ENCODE peak calls at places on chromosomes 6 and 20, in five cellular contexts. One of them, this sample, is unnamed.

GRCh38 chr20:17972121-17972520 is 3.3 kb downstream of the MGME1 start:
- DNase-seq in endothelial cell: no peak
- DNase-seq in astrocyte of the spinal cord: peak
- DNase-seq in GM06990: no peak
- DNase-seq in neural progenitor cell: no peak
- DNase-seq in this sample: no peak

GRCh38 chr6:156167289-156168076 is 609.7 kb upstream of the ARID1B start:
- DNase-seq in endothelial cell: no peak
- DNase-seq in astrocyte of the spinal cord: peak
- DNase-seq in GM06990: no peak
- DNase-seq in neural progenitor cell: no peak
- DNase-seq in this sample: no peak

GRCh38 chr6:104682722-104683643 is 176.7 kb downstream of the HACE1 start:
- DNase-seq in endothelial cell: peak
- DNase-seq in astrocyte of the spinal cord: peak
- DNase-seq in GM06990: peak
- DNase-seq in neural progenitor cell: peak
- DNase-seq in this sample: peak

GRCh38 chr20:49408705-49409104 is 73.8 kb downstream of the KCNB1 start:
- DNase-seq in endothelial cell: no peak
- DNase-seq in astrocyte of the spinal cord: no peak
- DNase-seq in GM06990: no peak
- DNase-seq in neural progenitor cell: no peak
- DNase-seq in this sample: no peak

GRCh38 chr6:99521557-99522286 is 6.5 kb upstream of the USP45 start:
- DNase-seq in endothelial cell: no peak
- DNase-seq in astrocyte of the spinal cord: peak
- DNase-seq in GM06990: no peak
- DNase-seq in neural progenitor cell: peak
- DNase-seq in this sample: no peak

GRCh38 chr6:20827798-20828197 is 293.5 kb downstream of the CDKAL1 start:
- DNase-seq in endothelial cell: no peak
- DNase-seq in astrocyte of the spinal cord: peak
- DNase-seq in GM06990: no peak
- DNase-seq in neural progenitor cell: no peak
- DNase-seq in this sample: no peak

GRCh38 chr6:65776332-65776731 is 69.3 kb upstream of the EYS start:
- DNase-seq in endothelial cell: no peak
- DNase-seq in astrocyte of the spinal cord: no peak
- DNase-seq in GM06990: no peak
- DNase-seq in neural progenitor cell: peak
- DNase-seq in this sample: no peak

GRCh38 chr20:24836900-24837299 is 112.2 kb upstream of the CST7 start:
- DNase-seq in endothelial cell: no peak
- DNase-seq in astrocyte of the spinal cord: no peak
- DNase-seq in GM06990: no peak
- DNase-seq in neural progenitor cell: peak
- DNase-seq in this sample: no peak

GRCh38 chr20:12056836-12057235 is 139.1 kb downstream of the BTBD3 start:
- DNase-seq in endothelial cell: no peak
- DNase-seq in astrocyte of the spinal cord: no peak
- DNase-seq in GM06990: no peak
- DNase-seq in neural progenitor cell: peak
- DNase-seq in this sample: no peak

GRCh38 chr6:136123464-136123863 is 126.6 kb downstream of the MTFR2 start:
- DNase-seq in endothelial cell: no peak
- DNase-seq in astrocyte of the spinal cord: no peak
- DNase-seq in GM06990: no peak
- DNase-seq in neural progenitor cell: no peak
- DNase-seq in this sample: no peak

GRCh38 chr6:110448846-110449544 is 27.4 kb downstream of the SLC22A16 start:
- DNase-seq in endothelial cell: no peak
- DNase-seq in astrocyte of the spinal cord: no peak
- DNase-seq in GM06990: no peak
- DNase-seq in neural progenitor cell: no peak
- DNase-seq in this sample: no peak

GRCh38 chr6:74091794-74092157 is 395.8 kb downstream of the CD109 start:
- DNase-seq in endothelial cell: no peak
- DNase-seq in astrocyte of the spinal cord: no peak
- DNase-seq in GM06990: no peak
- DNase-seq in neural progenitor cell: no peak
- DNase-seq in this sample: no peak

GRCh38 chr6:10259676-10260075 is 155.2 kb downstream of the TFAP2A start:
- DNase-seq in endothelial cell: no peak
- DNase-seq in astrocyte of the spinal cord: no peak
- DNase-seq in GM06990: no peak
- DNase-seq in neural progenitor cell: no peak
- DNase-seq in this sample: no peak

GRCh38 chr6:42932412-42932811 is 3.1 kb downstream of the CNPY3 start:
- DNase-seq in endothelial cell: no peak
- DNase-seq in astrocyte of the spinal cord: no peak
- DNase-seq in GM06990: no peak
- DNase-seq in neural progenitor cell: no peak
- DNase-seq in this sample: no peak

DNA sequence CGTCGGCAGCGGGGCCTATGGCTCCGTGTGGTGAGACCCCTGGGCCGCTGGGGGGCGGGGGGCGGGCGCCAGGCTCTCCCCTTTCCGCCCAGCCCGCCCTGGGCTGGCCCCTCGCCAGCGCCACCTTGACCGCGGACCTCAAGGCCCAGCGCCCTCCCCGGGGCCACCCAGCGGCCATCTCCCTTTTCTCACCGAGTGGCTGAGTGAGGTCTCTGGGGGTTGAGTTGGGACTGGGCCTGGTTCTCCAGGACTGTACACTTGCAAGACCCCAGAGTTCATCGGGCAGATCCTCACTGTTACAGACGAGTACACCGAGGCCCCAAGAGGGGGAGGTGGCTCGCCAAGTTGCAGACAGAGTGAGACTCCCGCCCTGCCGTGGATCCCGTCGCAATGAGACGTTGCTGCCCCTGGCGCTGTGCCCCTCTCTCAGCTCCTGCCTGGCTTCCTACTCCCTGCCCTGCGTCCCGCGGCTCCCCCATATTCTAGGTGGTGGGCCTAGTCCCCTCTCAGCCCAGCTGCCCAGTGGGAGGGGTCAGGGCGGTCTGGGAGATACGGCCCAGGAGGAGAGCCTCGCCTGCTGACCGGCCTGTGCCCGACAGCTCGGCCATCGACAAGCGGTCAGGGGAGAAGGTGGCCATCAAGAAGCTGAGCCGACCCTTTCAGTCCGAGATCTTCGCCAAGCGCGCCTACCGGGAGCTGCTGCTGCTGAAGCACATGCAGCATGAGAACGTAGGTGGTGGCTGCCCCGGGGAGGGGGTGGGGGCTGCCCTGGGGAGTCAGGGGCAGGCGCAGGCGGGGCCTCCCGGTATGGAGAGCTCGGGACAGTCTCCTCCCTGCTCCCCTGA is 581 bp downstream of the MAPK13 start:
- DNase-seq in endothelial cell: no peak
- DNase-seq in astrocyte of the spinal cord: no peak
- DNase-seq in GM06990: peak
- DNase-seq in neural progenitor cell: peak
- DNase-seq in this sample: no peak
- TF ChIP-seq CTCF in endothelial cell: no peak
- TF ChIP-seq CTCF in astrocyte of the spinal cord: no peak
- TF ChIP-seq CTCF in GM06990: no peak
- TF ChIP-seq CTCF in neural progenitor cell: peak
- TF ChIP-seq CTCF in this sample: no peak

GRCh38 chr6:19549109-19549508 is 288.1 kb upstream of the ID4 start:
- DNase-seq in endothelial cell: no peak
- DNase-seq in astrocyte of the spinal cord: no peak
- DNase-seq in GM06990: no peak
- DNase-seq in neural progenitor cell: no peak
- DNase-seq in this sample: no peak
- TF ChIP-seq CTCF in endothelial cell: no peak
- TF ChIP-seq CTCF in astrocyte of the spinal cord: peak
- TF ChIP-seq CTCF in GM06990: no peak
- TF ChIP-seq CTCF in neural progenitor cell: no peak
- TF ChIP-seq CTCF in this sample: no peak

GRCh38 chr6:142613981-142614380 is 312.2 kb downstream of the ADGRG6 start:
- DNase-seq in endothelial cell: no peak
- DNase-seq in astrocyte of the spinal cord: no peak
- DNase-seq in GM06990: no peak
- DNase-seq in neural progenitor cell: no peak
- DNase-seq in this sample: no peak
- TF ChIP-seq CTCF in endothelial cell: no peak
- TF ChIP-seq CTCF in astrocyte of the spinal cord: no peak
- TF ChIP-seq CTCF in GM06990: no peak
- TF ChIP-seq CTCF in neural progenitor cell: no peak
- TF ChIP-seq CTCF in this sample: no peak

GRCh38 chr20:36479938-36480337 is 61.4 kb upstream of the MYL9 start:
- DNase-seq in endothelial cell: no peak
- DNase-seq in astrocyte of the spinal cord: no peak
- DNase-seq in GM06990: no peak
- DNase-seq in neural progenitor cell: no peak
- DNase-seq in this sample: no peak

GRCh38 chr20:36480456-36481048 is 60.8 kb upstream of the MYL9 start:
- DNase-seq in endothelial cell: no peak
- DNase-seq in astrocyte of the spinal cord: no peak
- DNase-seq in GM06990: no peak
- DNase-seq in neural progenitor cell: no peak
- DNase-seq in this sample: no peak

GRCh38 chr20:36482044-36482473 is 59.3 kb upstream of the MYL9 start:
- DNase-seq in endothelial cell: no peak
- DNase-seq in astrocyte of the spinal cord: no peak
- DNase-seq in GM06990: no peak
- DNase-seq in neural progenitor cell: no peak
- DNase-seq in this sample: no peak

GRCh38 chr20:36483205-36483918 is 58.0 kb upstream of the MYL9 start:
- DNase-seq in endothelial cell: no peak
- DNase-seq in astrocyte of the spinal cord: no peak
- DNase-seq in GM06990: no peak
- DNase-seq in neural progenitor cell: no peak
- DNase-seq in this sample: no peak

GRCh38 chr20:36481380-36482043 is 59.8 kb upstream of the MYL9 start:
- DNase-seq in endothelial cell: no peak
- DNase-seq in astrocyte of the spinal cord: no peak
- DNase-seq in GM06990: no peak
- DNase-seq in neural progenitor cell: no peak
- DNase-seq in this sample: no peak
- TF ChIP-seq CTCF in endothelial cell: peak
- TF ChIP-seq CTCF in astrocyte of the spinal cord: no peak
- TF ChIP-seq CTCF in GM06990: no peak
- TF ChIP-seq CTCF in neural progenitor cell: peak
- TF ChIP-seq CTCF in this sample: no peak

GRCh38 chr6:48086187-48086586 is 24.8 kb downstream of the PTCHD4 start:
- DNase-seq in endothelial cell: no peak
- DNase-seq in astrocyte of the spinal cord: no peak
- DNase-seq in GM06990: no peak
- DNase-seq in neural progenitor cell: no peak
- DNase-seq in this sample: no peak

GRCh38 chr6:48084201-48084600 is 26.8 kb downstream of the PTCHD4 start:
- DNase-seq in endothelial cell: no peak
- DNase-seq in astrocyte of the spinal cord: no peak
- DNase-seq in GM06990: no peak
- DNase-seq in neural progenitor cell: no peak
- DNase-seq in this sample: no peak

GRCh38 chr6:48092550-48093217 is 18.3 kb downstream of the PTCHD4 start:
- DNase-seq in endothelial cell: no peak
- DNase-seq in astrocyte of the spinal cord: no peak
- DNase-seq in GM06990: no peak
- DNase-seq in neural progenitor cell: no peak
- DNase-seq in this sample: no peak

GRCh38 chr6:48085131-48085741 is 25.8 kb downstream of the PTCHD4 start:
- DNase-seq in endothelial cell: no peak
- DNase-seq in astrocyte of the spinal cord: no peak
- DNase-seq in GM06990: no peak
- DNase-seq in neural progenitor cell: no peak
- DNase-seq in this sample: no peak

GRCh38 chr6:48087448-48087847 is 23.5 kb downstream of the PTCHD4 start:
- DNase-seq in endothelial cell: no peak
- DNase-seq in astrocyte of the spinal cord: peak
- DNase-seq in GM06990: no peak
- DNase-seq in neural progenitor cell: no peak
- DNase-seq in this sample: no peak
- TF ChIP-seq CTCF in endothelial cell: no peak
- TF ChIP-seq CTCF in astrocyte of the spinal cord: peak
- TF ChIP-seq CTCF in GM06990: peak
- TF ChIP-seq CTCF in neural progenitor cell: no peak
- TF ChIP-seq CTCF in this sample: peak

GRCh38 chr6:146526192-146526591 is 17.4 kb upstream of the RAB32 start:
- DNase-seq in endothelial cell: no peak
- DNase-seq in astrocyte of the spinal cord: peak
- DNase-seq in GM06990: no peak
- DNase-seq in neural progenitor cell: no peak
- DNase-seq in this sample: no peak
- TF ChIP-seq CTCF in endothelial cell: no peak
- TF ChIP-seq CTCF in astrocyte of the spinal cord: peak
- TF ChIP-seq CTCF in GM06990: no peak
- TF ChIP-seq CTCF in neural progenitor cell: peak
- TF ChIP-seq CTCF in this sample: no peak